ENCODE peak calls at places on chromosomes 13 and 19, in eight cellular contexts. Z, R, A, E, V, I, L and G are unnamed samples.

GRCh38 chr13:23963184-23963931 is 66.1 kb upstream of the C1QTNF9B start:
- DNase-seq in Z (no peak), R (no peak), A (no peak), E (no peak), V (no peak), I (no peak), L (no peak), G (no peak)

GRCh38 chr19:30444686-30445232 is 72.6 kb downstream of the ZNF536 start:
- DNase-seq in Z (no peak), R (no peak), A (no peak), E (no peak), V (no peak), I (no peak), L (no peak), G (no peak)

GRCh38 chr13:90680826-90681225 is 666.7 kb upstream of the MIR17HG start:
- DNase-seq in Z (no peak), R (no peak), A (no peak), E (no peak), V (no peak), I (no peak), L (no peak), G (no peak)

GRCh38 chr13:58994778-58995177 is 1169.0 kb downstream of the DIAPH3 start:
- DNase-seq in Z (no peak), R (no peak), A (no peak), E (no peak), V (no peak), I (no peak), L (no peak), G (no peak)

GRCh38 chr19:4304509-4305252 is at the start of gene FSD1:
- DNase-seq in Z (peak; percentile 33), R (no peak), A (no peak), E (no peak), V (no peak), I (no peak), L (no peak), G (peak; percentile 64)

GRCh38 chr13:75415720-75416119 is 66.2 kb downstream of the TBC1D4 start:
- DNase-seq in Z (no peak), R (no peak), A (no peak), E (no peak), V (no peak), I (no peak), L (no peak), G (no peak)

GRCh38 chr13:30373727-30374126 is 48.6 kb upstream of the UBE2L5 start:
- DNase-seq in Z (peak; percentile 38), R (no peak), A (no peak), E (no peak), V (peak; percentile 66), I (no peak), L (peak; percentile 60), G (no peak)

GRCh38 chr13:80157261-80157942 is 183.5 kb downstream of the SPRY2 start:
- DNase-seq in Z (no peak), R (no peak), A (no peak), E (no peak), V (no peak), I (no peak), L (no peak), G (no peak)

GRCh38 chr19:50171752-50172151 is 8.7 kb upstream of the IZUMO2 start:
- DNase-seq in Z (no peak), R (no peak), A (no peak), E (no peak), V (no peak), I (no peak), L (no peak), G (no peak)

GRCh38 chr13:96771501-96772367 is 222.5 kb downstream of the OXGR1 start:
- DNase-seq in Z (no peak), R (no peak), A (no peak), E (no peak), V (no peak), I (peak; percentile 41), L (peak; percentile 50), G (no peak)

GRCh38 chr13:103046676-103047075 is 19.5 kb downstream of the SLC10A2 start:
- DNase-seq in Z (no peak), R (no peak), A (no peak), E (no peak), V (no peak), I (no peak), L (no peak), G (no peak)

GRCh38 chr19:39413269-39413902 is 917 bp downstream of the PLEKHG2 start:
- DNase-seq in Z (peak; percentile 48), R (no peak), A (peak; percentile 80), E (peak; percentile 87), V (peak; percentile 58), I (peak; percentile 69), L (peak; percentile 88), G (no peak)

GRCh38 chr19:6278740-6279619 is 795 bp downstream of the MLLT1 start:
- DNase-seq in Z (no peak), R (no peak), A (no peak), E (no peak), V (no peak), I (no peak), L (no peak), G (no peak)

GRCh38 chr13:28494537-28494860 is 429 bp downstream of the FLT1 start:
- DNase-seq in Z (no peak), R (no peak), A (peak; percentile 64), E (no peak), V (no peak), I (no peak), L (no peak), G (no peak)

DNA sequence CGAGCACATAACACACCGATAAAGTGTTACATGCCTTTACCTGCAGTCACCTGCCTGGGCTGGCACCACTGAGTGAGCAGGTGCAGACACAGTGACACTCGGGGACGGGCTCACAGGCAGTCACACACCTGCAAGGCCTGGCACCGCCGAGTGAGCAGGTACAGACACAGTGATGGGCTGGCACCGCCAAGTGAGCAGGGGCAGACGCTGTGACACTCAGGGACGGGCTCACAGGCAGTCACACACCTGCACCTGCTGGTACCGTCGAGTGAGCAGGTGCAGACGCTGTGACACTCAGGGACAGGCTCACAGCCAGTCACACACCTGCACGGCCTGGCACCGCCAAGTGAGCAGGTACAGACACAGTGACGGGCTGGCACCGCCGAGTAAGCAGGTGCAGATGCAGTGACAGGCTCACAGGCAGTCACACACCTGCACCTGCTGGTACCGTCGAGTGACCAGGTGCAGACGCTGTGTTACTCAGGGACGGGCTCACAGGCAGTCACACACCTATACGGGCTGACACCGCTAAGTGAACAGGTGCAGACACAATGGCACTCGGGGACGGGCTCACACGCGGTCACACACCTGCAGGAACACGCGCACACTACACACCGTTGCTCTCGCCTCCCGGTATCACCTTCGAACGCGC is 470 bp downstream of the ZNF835 start:
- DNase-seq in Z (no peak), R (no peak), A (no peak), E (no peak), V (no peak), I (peak; percentile 22), L (no peak), G (no peak)
- H3K27ac ChIP-seq in Z (no peak overlapping the region), R (no peak overlapping the region), A (peak overlapping the region; percentile 65), E (peak overlapping the region; percentile 57), V (peak overlapping the region; percentile 1), I (peak overlapping the region; percentile 67), L (no peak overlapping the region), G (no peak overlapping the region)

DNA sequence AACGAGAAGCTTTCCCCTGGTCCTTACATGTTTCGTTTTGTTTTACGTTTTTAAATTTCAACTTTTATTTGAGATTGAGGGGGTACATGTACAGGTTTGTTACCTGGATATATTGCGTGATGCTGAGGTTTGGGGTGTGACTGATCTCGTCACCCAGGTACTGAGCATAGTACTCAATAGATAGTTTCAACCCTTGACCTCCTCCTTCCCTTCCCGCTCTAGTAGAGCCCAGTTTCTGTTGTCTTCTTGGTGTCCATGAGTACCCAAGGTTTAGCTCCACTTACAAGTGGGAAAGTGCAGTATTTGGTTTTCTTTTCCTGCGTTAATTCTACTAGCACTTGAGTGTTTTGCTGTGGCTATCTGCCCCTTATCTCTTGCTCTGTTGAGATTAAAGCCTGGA is 47.1 kb downstream of the ARHGEF18 start:
- DNase-seq in Z (no peak), R (no peak), A (no peak), E (no peak), V (no peak), I (no peak), L (no peak), G (no peak)
- H3K27ac ChIP-seq in Z (peak overlapping the region; percentile 73), R (no peak overlapping the region), A (peak overlapping the region; percentile 88), E (no peak overlapping the region), V (peak overlapping the region; percentile 92), I (peak overlapping the region; percentile 88), L (no peak overlapping the region), G (no peak overlapping the region)

GRCh38 chr19:14091086-14091884 is 734 bp upstream of the SAMD1 start:
- DNase-seq in Z (peak; percentile 66), R (peak; percentile 59), A (peak; percentile 81), E (peak; percentile 56), V (peak; percentile 89), I (no peak), L (peak; percentile 77), G (no peak)

GRCh38 chr19:14090509-14091085 is at the start of gene SAMD1:
- DNase-seq in Z (peak; percentile 76), R (peak; percentile 89), A (peak; percentile 95), E (peak; percentile 93), V (peak; percentile 93), I (peak; percentile 93), L (peak; percentile 95), G (no peak)

GRCh38 chr19:14088634-14089411 is 1.7 kb downstream of the SAMD1 start:
- DNase-seq in Z (no peak), R (no peak), A (no peak), E (no peak), V (no peak), I (no peak), L (no peak), G (no peak)

GRCh38 chr19:14089412-14089661 is 1.2 kb downstream of the SAMD1 start:
- DNase-seq in Z (no peak), R (no peak), A (no peak), E (no peak), V (no peak), I (no peak), L (no peak), G (no peak)

GRCh38 chr19:14089662-14090508 is 666 bp downstream of the SAMD1 start:
- DNase-seq in Z (peak; percentile 46), R (no peak), A (peak; percentile 83), E (no peak), V (peak; percentile 63), I (peak; percentile 47), L (peak; percentile 75), G (no peak)
- H3K27ac ChIP-seq in Z (peak overlapping the region; percentile 23), R (peak overlapping the region; percentile 91), A (peak overlapping the region; percentile 55), E (peak overlapping the region; percentile 99), V (peak overlapping the region; percentile 100), I (peak overlapping the region; percentile 99), L (peak overlapping the region; percentile 67), G (no peak overlapping the region)

DNA sequence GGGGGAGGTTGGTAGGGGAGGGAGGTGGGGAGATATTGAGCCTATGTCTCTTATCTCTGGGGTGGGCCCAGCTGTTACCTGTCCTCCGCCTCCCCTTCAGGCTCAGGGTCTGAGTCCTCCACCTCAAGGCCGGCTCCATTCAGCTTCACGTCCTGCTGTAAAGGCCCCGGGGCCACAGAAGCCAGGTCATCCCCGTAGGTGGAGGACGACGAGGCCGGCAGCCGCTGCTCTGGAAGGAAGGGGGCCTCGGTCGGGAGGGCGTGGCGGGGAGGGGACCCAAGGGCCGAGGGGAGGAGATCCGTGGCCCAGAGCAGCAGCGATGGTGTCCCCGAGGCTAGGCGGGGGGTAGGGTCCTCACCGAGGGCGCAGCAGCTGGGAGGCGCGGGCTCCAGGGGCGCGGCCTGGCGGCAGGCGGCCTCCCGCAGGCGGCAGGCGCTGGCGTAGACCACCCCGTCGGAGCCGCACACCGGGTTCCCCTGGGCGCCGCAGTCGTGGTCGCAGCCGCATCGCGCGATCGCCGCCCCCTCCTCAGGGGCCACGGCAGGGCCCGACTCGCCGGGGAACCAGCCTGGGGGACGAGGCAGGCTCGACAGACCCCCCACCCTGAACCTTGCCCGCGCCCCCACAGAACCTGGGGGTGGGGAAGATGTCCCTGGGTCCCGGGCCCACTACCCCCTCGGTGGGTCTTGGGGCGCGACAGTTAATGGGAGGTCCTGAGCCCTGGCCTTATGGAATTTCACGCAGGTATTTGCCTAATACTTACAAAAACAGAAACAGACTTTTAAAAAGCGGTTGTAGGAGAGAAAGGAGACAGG is 7.5 kb downstream of the F2RL3 start:
- DNase-seq in Z (no peak), R (no peak), A (no peak), E (no peak), V (peak; percentile 37), I (no peak), L (no peak), G (no peak)
- H3K27ac ChIP-seq in Z (no peak overlapping the region), R (peak overlapping the region; percentile 62), A (peak overlapping the region; percentile 66), E (peak overlapping the region; percentile 79), V (peak overlapping the region; percentile 72), I (peak overlapping the region; percentile 60), L (no peak overlapping the region), G (no peak overlapping the region)